ENCODE peak calls at places on chromosomes 13 and 19, in seven cellular contexts. Q is A549, T is ascending aorta, F is HepG2, Y is breast epithelium, D is colonic mucosa, O is aorta. E is an unnamed sample.
A peak's percentile ranks its signal among the peaks of the same experiment; 100 is the strongest.

GRCh38 chr19:2199215-2199614 is 35.5 kb downstream of the DOT1L start:
- DNase-seq in Q (peak; percentile 23), O (no peak), D (no peak), F (no peak), Y (no peak), T (no peak), E (peak; percentile 71)

GRCh38 chr19:13282486-13283065 is 132.4 kb downstream of the IER2 start:
- DNase-seq in F (no peak), D (no peak), Y (no peak), T (no peak), O (no peak), Q (no peak), E (no peak)

GRCh38 chr19:50328257-50329145 is 676 bp downstream of the KCNC3 start:
- DNase-seq in O (peak; percentile 77), Y (no peak), F (no peak), T (no peak), Q (peak; percentile 57), D (no peak), E (peak; percentile 82)

GRCh38 chr19:17721821-17722220 is 2.5 kb downstream of the MAP1S start:
- DNase-seq in Q (no peak), Y (no peak), F (no peak), O (no peak), D (no peak), T (peak; percentile 72), E (no peak)

GRCh38 chr13:33185853-33186252 is 99.7 kb downstream of the STARD13 start:
- DNase-seq in O (no peak), Y (no peak), F (no peak), D (no peak), T (no peak), Q (no peak), E (no peak)

GRCh38 chr13:113178896-113179167 is 20.4 kb downstream of the PROZ start:
- DNase-seq in T (no peak), O (no peak), Q (no peak), F (no peak), D (no peak), Y (no peak), E (no peak)

GRCh38 chr13:42486711-42487198 is 87.2 kb upstream of the TNFSF11 start:
- DNase-seq in T (no peak), F (no peak), Y (no peak), O (no peak), D (no peak), Q (peak; percentile 17), E (no peak)

GRCh38 chr19:57443121-57443696 is 8.1 kb downstream of the ZNF749 start:
- DNase-seq in T (no peak), F (no peak), Y (no peak), O (no peak), Q (peak; percentile 30), D (no peak), E (no peak)

GRCh38 chr19:15464394-15465385 is at the start of gene RASAL3:
- DNase-seq in F (no peak), Y (no peak), D (peak; percentile 35), O (peak; percentile 23), T (no peak), Q (no peak), E (peak; percentile 64)

GRCh38 chr13:81539643-81540150 is 1198.8 kb upstream of the SPRY2 start:
- DNase-seq in Y (no peak), D (no peak), Q (no peak), T (no peak), F (no peak), O (no peak), E (no peak)

GRCh38 chr19:18157465-18158063 is 4.6 kb downstream of the PIK3R2 start:
- DNase-seq in T (no peak), D (no peak), Y (peak; percentile 58), Q (no peak), O (no peak), F (no peak), E (no peak)

GRCh38 chr19:2532252-2533071 is 56.5 kb downstream of the GADD45B start:
- DNase-seq in Q (peak; percentile 91), F (no peak), O (no peak), Y (no peak), D (no peak), T (no peak), E (no peak)

GRCh38 chr19:1651548-1652394 is 644 bp downstream of the TCF3 start:
- DNase-seq in Y (peak; percentile 34), T (no peak), Q (no peak), F (no peak), D (peak; percentile 47), O (no peak), E (peak; percentile 72)

GRCh38 chr13:29039212-29039611 is 219.1 kb downstream of the MTUS2 start:
- DNase-seq in D (no peak), Q (no peak), F (no peak), Y (no peak), T (no peak), O (no peak), E (no peak)

GRCh38 chr19:48397636-48398328 is 4.3 kb downstream of the GRIN2D start:
- DNase-seq in O (no peak), Y (no peak), T (no peak), Q (no peak), F (no peak), D (no peak), E (no peak)

GRCh38 chr13:102847272-102848234 is 1.7 kb downstream of the ERCC5 start:
- DNase-seq in T (no peak), D (no peak), F (no peak), Y (no peak), Q (peak; percentile 27), O (no peak), E (peak; percentile 81)

GRCh38 chr13:74093691-74094090 is 40.5 kb downstream of the KLF12 start:
- DNase-seq in D (no peak), Y (no peak), T (no peak), Q (no peak), O (no peak), F (no peak), E (no peak)

GRCh38 chr13:107824636-107825035 is 390.7 kb downstream of the LIG4 start:
- DNase-seq in D (no peak), Y (no peak), O (no peak), T (no peak), F (no peak), Q (no peak), E (no peak)

GRCh38 chr13:45367358-45367757 is 26.4 kb upstream of the TPT1 start:
- DNase-seq in D (peak; percentile 82), O (peak; percentile 80), F (peak; percentile 69), Y (peak; percentile 63), Q (peak; percentile 80), T (peak; percentile 76), E (peak; percentile 66)

GRCh38 chr13:52599037-52599852 is 43.0 kb upstream of the HNRNPA1L2 start:
- DNase-seq in Q (no peak), Y (peak; percentile 40), O (no peak), T (no peak), F (no peak), D (no peak), E (no peak)
- H3K27ac ChIP-seq in Q (no peak overlapping the region), Y (peak overlapping the region; percentile 74), O (peak overlapping the region; percentile 21), T (peak overlapping the region; percentile 91), F (peak overlapping the region; percentile 82), D (no peak overlapping the region), E (no peak overlapping the region)

GRCh38 chr19:38206928-38207327 is 17.1 kb downstream of the DPF1 start:
- DNase-seq in D (no peak), O (no peak), Y (no peak), Q (no peak), F (no peak), T (no peak), E (no peak)

GRCh38 chr19:38204728-38205127 is 19.3 kb downstream of the DPF1 start:
- DNase-seq in D (no peak), T (no peak), O (no peak), F (no peak), Q (no peak), Y (no peak), E (no peak)

GRCh38 chr19:38204096-38204495 is 19.9 kb downstream of the DPF1 start:
- DNase-seq in F (no peak), Y (no peak), T (no peak), O (no peak), D (no peak), Q (no peak), E (no peak)

GRCh38 chr19:38207543-38207942 is 16.5 kb downstream of the DPF1 start:
- DNase-seq in Y (no peak), D (no peak), T (no peak), F (no peak), Q (no peak), O (no peak), E (no peak)

DNA sequence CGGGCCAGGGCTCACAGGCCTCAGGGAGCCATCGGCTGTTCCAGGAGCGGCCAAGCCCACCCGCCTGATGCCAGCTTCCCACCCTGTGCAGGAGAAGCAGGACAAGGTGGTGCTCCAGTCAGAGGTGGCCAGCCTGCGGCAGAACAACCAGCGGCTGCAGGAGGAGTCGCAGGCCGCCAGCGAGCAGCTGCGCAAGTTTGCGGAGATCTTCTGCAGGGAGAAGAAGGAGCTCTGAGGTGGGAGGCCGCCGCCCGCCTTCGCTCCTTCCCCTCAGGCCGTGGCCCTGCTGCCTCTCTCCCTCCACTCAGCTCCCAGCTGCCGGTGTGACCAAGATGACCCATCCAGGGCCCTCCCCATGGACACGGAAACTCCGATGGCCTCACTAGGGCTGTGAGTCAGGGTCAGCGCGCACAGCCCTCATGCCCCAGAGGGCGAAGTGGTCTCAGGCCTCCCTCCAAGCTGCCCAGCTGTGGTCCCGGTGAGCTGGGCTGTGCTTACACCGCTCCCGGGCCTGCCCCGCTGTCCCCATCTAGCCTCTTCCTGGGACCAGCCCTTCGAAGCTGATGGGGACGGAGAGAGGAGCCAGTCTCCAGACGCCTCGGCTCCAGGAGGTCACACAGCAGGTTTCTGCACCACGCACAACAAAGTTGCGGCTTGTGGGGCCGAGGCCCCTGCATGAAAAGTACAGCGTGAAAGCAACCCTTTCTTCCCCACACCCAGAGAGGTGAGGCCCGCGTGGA is 17.8 kb downstream of the DPF1 start:
- DNase-seq in F (no peak), Q (no peak), T (no peak), Y (no peak), D (no peak), O (no peak), E (no peak)
- H3K27ac ChIP-seq in F (no peak overlapping the region), Q (no peak overlapping the region), T (no peak overlapping the region), Y (no peak overlapping the region), D (no peak overlapping the region), O (no peak overlapping the region), E (no peak overlapping the region)

GRCh38 chr19:30712428-30713151 is 340.4 kb downstream of the ZNF536 start:
- DNase-seq in Y (no peak), O (no peak), Q (no peak), F (no peak), T (no peak), D (no peak), E (no peak)
- H3K27ac ChIP-seq in Y (no peak overlapping the region), O (no peak overlapping the region), Q (no peak overlapping the region), F (no peak overlapping the region), T (no peak overlapping the region), D (no peak overlapping the region), E (no peak overlapping the region)

GRCh38 chr19:14434543-14435319 is 1.6 kb downstream of the PKN1 start:
- DNase-seq in T (peak; percentile 88), Y (peak; percentile 39), O (peak; percentile 90), D (peak; percentile 52), F (peak; percentile 72), Q (peak; percentile 73), E (no peak)

GRCh38 chr19:14434157-14434501 is 1.0 kb downstream of the PKN1 start:
- DNase-seq in Q (no peak), F (no peak), Y (no peak), D (peak; percentile 56), T (no peak), O (no peak), E (peak; percentile 53)

GRCh38 chr19:14432817-14433453 is at the start of gene PKN1:
- DNase-seq in O (peak; percentile 86), D (peak; percentile 52), Y (no peak), Q (peak; percentile 29), T (no peak), F (no peak), E (peak; percentile 84)

GRCh38 chr19:14435320-14436050 is 2.4 kb downstream of the PKN1 start:
- DNase-seq in Y (no peak), O (no peak), F (no peak), T (no peak), D (no peak), Q (no peak), E (no peak)

GRCh38 chr19:14433454-14434156 is 499 bp downstream of the PKN1 start:
- DNase-seq in Y (no peak), T (no peak), O (no peak), F (no peak), Q (no peak), D (peak; percentile 80), E (peak; percentile 69)
- H3K27ac ChIP-seq in Y (peak overlapping the region; percentile 76), T (peak overlapping the region; percentile 78), O (peak overlapping the region; percentile 69), F (peak overlapping the region; percentile 33), Q (peak overlapping the region; percentile 91), D (peak overlapping the region; percentile 51), E (peak overlapping the region; percentile 65)